ENCODE peak calls at places on chromosomes 6 and 20, in four cellular contexts. L is 8988T, G is GM10248, M is mesothelial cell of epicardium. Q is an unnamed sample.

GRCh38 chr20:62356143-62356947 is 10.8 kb downstream of the LAMA5 start:
- DNase-seq in L (no peak), G (no peak), M (no peak), Q (no peak)

GRCh38 chr6:150314230-150315188 is 54.3 kb upstream of the IYD start:
- DNase-seq in L (no peak), G (no peak), M (no peak), Q (no peak)

GRCh38 chr6:85864453-85865401 is 222.0 kb upstream of the SYNCRIP start:
- DNase-seq in L (no peak), G (peak), M (no peak), Q (no peak)

GRCh38 chr6:11769816-11770545 is 8.6 kb downstream of the ADTRP start:
- DNase-seq in L (no peak), G (no peak), M (no peak), Q (no peak)

GRCh38 chr6:150006961-150007464 is 18.3 kb downstream of the RAET1L start:
- DNase-seq in L (no peak), G (peak), M (peak), Q (no peak)

GRCh38 chr6:169974663-169975062 is 223.2 kb downstream of the ERMARD start:
- DNase-seq in L (no peak), G (no peak), M (no peak), Q (no peak)

GRCh38 chr20:5033566-5033965 is 32.3 kb upstream of the SLC23A2 start:
- DNase-seq in L (no peak), G (no peak), M (no peak), Q (no peak)

GRCh38 chr20:53825282-53825681 is 231.6 kb upstream of the ZNF217 start:
- DNase-seq in L (no peak), G (no peak), M (no peak), Q (no peak)

GRCh38 chr6:142013286-142013685 is 119.4 kb upstream of the GJE1 start:
- DNase-seq in L (no peak), G (no peak), M (no peak), Q (no peak)

GRCh38 chr6:128508588-128509296 is 11.7 kb downstream of the PTPRK start:
- DNase-seq in L (peak), G (no peak), M (no peak), Q (no peak)

GRCh38 chr6:69105288-69105687 is 470.2 kb downstream of the ADGRB3 start:
- DNase-seq in L (no peak), G (no peak), M (no peak), Q (no peak)

GRCh38 chr6:2749972-2750600 is 636 bp downstream of the MYLK4 start:
- DNase-seq in L (no peak), G (peak), M (peak), Q (no peak)

Q was measured in GM19239.